ENCODE peak calls at places on chromosomes 4 and X, in six cellular contexts. One of them, this sample, is unnamed.

GRCh38 chr4:16692493-16692892 is 206.0 kb downstream of the LDB2 start:
- DNase-seq in posterior vena cava: no peak
- DNase-seq in PC-3: no peak
- DNase-seq in hepatic stellate cell: peak; percentile 22
- DNase-seq in stimulated activated CD8-positive, alpha-beta memory T cell treated with anti-CD3 and anti-CD28 coated beads, Interleukin-7, amount 100 ng/mL, for 24 hours: no peak
- DNase-seq in GM13976: no peak
- DNase-seq in this sample: no peak

GRCh38 chr4:1209821-1210220 is 37.4 kb upstream of the SPON2 start:
- DNase-seq in posterior vena cava: peak; percentile 95
- DNase-seq in PC-3: no peak
- DNase-seq in hepatic stellate cell: peak; percentile 92
- DNase-seq in stimulated activated CD8-positive, alpha-beta memory T cell treated with anti-CD3 and anti-CD28 coated beads, Interleukin-7, amount 100 ng/mL, for 24 hours: no peak
- DNase-seq in GM13976: no peak
- DNase-seq in this sample: peak; percentile 94

GRCh38 chrX:44344194-44344593 is 722 bp upstream of the EFHC2 start:
- DNase-seq in posterior vena cava: peak; percentile 81
- DNase-seq in PC-3: no peak
- DNase-seq in hepatic stellate cell: no peak
- DNase-seq in stimulated activated CD8-positive, alpha-beta memory T cell treated with anti-CD3 and anti-CD28 coated beads, Interleukin-7, amount 100 ng/mL, for 24 hours: no peak
- DNase-seq in GM13976: peak; percentile 13
- DNase-seq in this sample: no peak

GRCh38 chr4:136864580-136865185 is 667.6 kb downstream of the PCDH18 start:
- DNase-seq in posterior vena cava: no peak
- DNase-seq in PC-3: peak; percentile 79
- DNase-seq in hepatic stellate cell: peak; percentile 14
- DNase-seq in stimulated activated CD8-positive, alpha-beta memory T cell treated with anti-CD3 and anti-CD28 coated beads, Interleukin-7, amount 100 ng/mL, for 24 hours: no peak
- DNase-seq in GM13976: peak; percentile 29
- DNase-seq in this sample: peak; percentile 80

GRCh38 chr4:48268956-48269860 is at the start of gene TEC:
- DNase-seq in posterior vena cava: peak; percentile 90
- DNase-seq in PC-3: peak; percentile 50
- DNase-seq in hepatic stellate cell: peak; percentile 19
- DNase-seq in stimulated activated CD8-positive, alpha-beta memory T cell treated with anti-CD3 and anti-CD28 coated beads, Interleukin-7, amount 100 ng/mL, for 24 hours: peak; percentile 4
- DNase-seq in GM13976: peak; percentile 44
- DNase-seq in this sample: peak; percentile 64

GRCh38 chrX:12360389-12360788 is 222.1 kb downstream of the FRMPD4 start:
- DNase-seq in posterior vena cava: no peak
- DNase-seq in PC-3: peak; percentile 78
- DNase-seq in hepatic stellate cell: no peak
- DNase-seq in stimulated activated CD8-positive, alpha-beta memory T cell treated with anti-CD3 and anti-CD28 coated beads, Interleukin-7, amount 100 ng/mL, for 24 hours: no peak
- DNase-seq in GM13976: no peak
- DNase-seq in this sample: peak; percentile 6

GRCh38 chr4:14641871-14642270 is 360.4 kb upstream of the CPEB2 start:
- DNase-seq in posterior vena cava: no peak
- DNase-seq in PC-3: no peak
- DNase-seq in hepatic stellate cell: no peak
- DNase-seq in stimulated activated CD8-positive, alpha-beta memory T cell treated with anti-CD3 and anti-CD28 coated beads, Interleukin-7, amount 100 ng/mL, for 24 hours: no peak
- DNase-seq in GM13976: no peak
- DNase-seq in this sample: no peak

GRCh38 chr4:48570646-48571220 is 80.7 kb downstream of the ZAR1 start:
- DNase-seq in posterior vena cava: no peak
- DNase-seq in PC-3: peak; percentile 34
- DNase-seq in hepatic stellate cell: peak; percentile 52
- DNase-seq in stimulated activated CD8-positive, alpha-beta memory T cell treated with anti-CD3 and anti-CD28 coated beads, Interleukin-7, amount 100 ng/mL, for 24 hours: no peak
- DNase-seq in GM13976: no peak
- DNase-seq in this sample: peak; percentile 56

GRCh38 chr4:25915359-25915716 is 1.3 kb downstream of the SMIM20 start:
- DNase-seq in posterior vena cava: no peak
- DNase-seq in PC-3: no peak
- DNase-seq in hepatic stellate cell: peak; percentile 41
- DNase-seq in stimulated activated CD8-positive, alpha-beta memory T cell treated with anti-CD3 and anti-CD28 coated beads, Interleukin-7, amount 100 ng/mL, for 24 hours: no peak
- DNase-seq in GM13976: no peak
- DNase-seq in this sample: no peak

GRCh38 chr4:3854661-3855060 is 88.5 kb downstream of the ADRA2C start:
- DNase-seq in posterior vena cava: no peak
- DNase-seq in PC-3: no peak
- DNase-seq in hepatic stellate cell: no peak
- DNase-seq in stimulated activated CD8-positive, alpha-beta memory T cell treated with anti-CD3 and anti-CD28 coated beads, Interleukin-7, amount 100 ng/mL, for 24 hours: no peak
- DNase-seq in GM13976: no peak
- DNase-seq in this sample: no peak

GRCh38 chr4:46445689-46446339 is 55.9 kb upstream of the GABRA2 start:
- DNase-seq in posterior vena cava: no peak
- DNase-seq in PC-3: peak; percentile 7
- DNase-seq in hepatic stellate cell: no peak
- DNase-seq in stimulated activated CD8-positive, alpha-beta memory T cell treated with anti-CD3 and anti-CD28 coated beads, Interleukin-7, amount 100 ng/mL, for 24 hours: no peak
- DNase-seq in GM13976: no peak
- DNase-seq in this sample: peak; percentile 38

GRCh38 chr4:25484243-25484721 is 107.2 kb downstream of the ANAPC4 start:
- DNase-seq in posterior vena cava: no peak
- DNase-seq in PC-3: no peak
- DNase-seq in hepatic stellate cell: no peak
- DNase-seq in stimulated activated CD8-positive, alpha-beta memory T cell treated with anti-CD3 and anti-CD28 coated beads, Interleukin-7, amount 100 ng/mL, for 24 hours: no peak
- DNase-seq in GM13976: no peak
- DNase-seq in this sample: no peak

This sample was measured in mesenchymal stem cell.